ENCODE peak calls at places on chromosomes 16 and 17, in nine cellular contexts. One of them, this sample, is unnamed.

GRCh38 chr16:87435399-87436224 is 43.5 kb downstream of the MAP1LC3B start:
- DNase-seq in H9: no peak
- DNase-seq in progenitor cell of endocrine pancreas: no peak
- DNase-seq in cardiac muscle cell: peak
- DNase-seq in fibroblast of lung: peak
- DNase-seq in AG04450: peak
- DNase-seq in A673: peak
- DNase-seq in choroid plexus epithelial cell: peak
- DNase-seq in A549: no peak
- DNase-seq in this sample: no peak

GRCh38 chr16:80623376-80623775 is 82.6 kb downstream of the DYNLRB2 start:
- DNase-seq in cardiac muscle cell: peak
- DNase-seq in fibroblast of lung: peak
- DNase-seq in A549: no peak
- DNase-seq in choroid plexus epithelial cell: peak
- DNase-seq in progenitor cell of endocrine pancreas: no peak
- DNase-seq in H9: no peak
- DNase-seq in A673: no peak
- DNase-seq in AG04450: peak
- DNase-seq in this sample: no peak

GRCh38 chr17:7956208-7956965 is 24.4 kb downstream of the CNTROB start:
- DNase-seq in AG04450: no peak
- DNase-seq in fibroblast of lung: peak
- DNase-seq in A673: no peak
- DNase-seq in H9: no peak
- DNase-seq in choroid plexus epithelial cell: peak
- DNase-seq in progenitor cell of endocrine pancreas: no peak
- DNase-seq in cardiac muscle cell: peak
- DNase-seq in A549: no peak
- DNase-seq in this sample: no peak

GRCh38 chr16:87582221-87582965 is 19.9 kb upstream of the JPH3 start:
- DNase-seq in fibroblast of lung: peak
- DNase-seq in A673: no peak
- DNase-seq in cardiac muscle cell: peak
- DNase-seq in choroid plexus epithelial cell: peak
- DNase-seq in AG04450: no peak
- DNase-seq in A549: no peak
- DNase-seq in progenitor cell of endocrine pancreas: no peak
- DNase-seq in H9: no peak
- DNase-seq in this sample: no peak

GRCh38 chr17:11244781-11245180 is 3.8 kb downstream of the SHISA6 start:
- DNase-seq in choroid plexus epithelial cell: no peak
- DNase-seq in A549: no peak
- DNase-seq in AG04450: no peak
- DNase-seq in fibroblast of lung: no peak
- DNase-seq in cardiac muscle cell: no peak
- DNase-seq in H9: no peak
- DNase-seq in A673: no peak
- DNase-seq in progenitor cell of endocrine pancreas: no peak
- DNase-seq in this sample: no peak

GRCh38 chr17:74016504-74016903 is 187.0 kb upstream of the RPL38 start:
- DNase-seq in choroid plexus epithelial cell: no peak
- DNase-seq in A549: no peak
- DNase-seq in cardiac muscle cell: no peak
- DNase-seq in fibroblast of lung: no peak
- DNase-seq in H9: no peak
- DNase-seq in AG04450: no peak
- DNase-seq in progenitor cell of endocrine pancreas: no peak
- DNase-seq in A673: no peak
- DNase-seq in this sample: no peak

GRCh38 chr17:66948061-66948750 is 16.3 kb upstream of the CACNG4 start:
- DNase-seq in A549: no peak
- DNase-seq in H9: no peak
- DNase-seq in AG04450: no peak
- DNase-seq in A673: no peak
- DNase-seq in choroid plexus epithelial cell: no peak
- DNase-seq in cardiac muscle cell: no peak
- DNase-seq in progenitor cell of endocrine pancreas: no peak
- DNase-seq in fibroblast of lung: no peak
- DNase-seq in this sample: no peak

GRCh38 chr17:79976451-79976850 is 59.2 kb downstream of the TBC1D16 start:
- DNase-seq in AG04450: no peak
- DNase-seq in cardiac muscle cell: no peak
- DNase-seq in H9: peak
- DNase-seq in A673: no peak
- DNase-seq in choroid plexus epithelial cell: no peak
- DNase-seq in A549: no peak
- DNase-seq in progenitor cell of endocrine pancreas: no peak
- DNase-seq in fibroblast of lung: no peak
- DNase-seq in this sample: no peak

GRCh38 chr16:28139530-28139929 is 72.2 kb downstream of the XPO6 start:
- DNase-seq in cardiac muscle cell: no peak
- DNase-seq in A673: no peak
- DNase-seq in choroid plexus epithelial cell: no peak
- DNase-seq in progenitor cell of endocrine pancreas: no peak
- DNase-seq in AG04450: no peak
- DNase-seq in A549: no peak
- DNase-seq in H9: no peak
- DNase-seq in fibroblast of lung: no peak
- DNase-seq in this sample: no peak

GRCh38 chr16:71927383-71927782 is 32.1 kb downstream of the IST1 start:
- DNase-seq in fibroblast of lung: peak
- DNase-seq in progenitor cell of endocrine pancreas: no peak
- DNase-seq in AG04450: peak
- DNase-seq in A673: peak
- DNase-seq in cardiac muscle cell: peak
- DNase-seq in H9: no peak
- DNase-seq in A549: peak
- DNase-seq in choroid plexus epithelial cell: peak
- DNase-seq in this sample: no peak

GRCh38 chr17:29710891-29711418 is 88.2 kb upstream of the CORO6 start:
- DNase-seq in A549: peak
- DNase-seq in cardiac muscle cell: peak
- DNase-seq in AG04450: no peak
- DNase-seq in fibroblast of lung: peak
- DNase-seq in choroid plexus epithelial cell: peak
- DNase-seq in progenitor cell of endocrine pancreas: no peak
- DNase-seq in A673: peak
- DNase-seq in H9: no peak
- DNase-seq in this sample: no peak

GRCh38 chr17:81094744-81095607 is 60.0 kb downstream of the BAIAP2 start:
- DNase-seq in cardiac muscle cell: peak
- DNase-seq in progenitor cell of endocrine pancreas: peak
- DNase-seq in fibroblast of lung: peak
- DNase-seq in choroid plexus epithelial cell: peak
- DNase-seq in AG04450: peak
- DNase-seq in A673: peak
- DNase-seq in A549: peak
- DNase-seq in H9: peak
- DNase-seq in this sample: peak
- TF ChIP-seq CTCF in cardiac muscle cell: no peak
- TF ChIP-seq CTCF in progenitor cell of endocrine pancreas: peak
- TF ChIP-seq CTCF in fibroblast of lung: peak
- TF ChIP-seq CTCF in choroid plexus epithelial cell: peak
- TF ChIP-seq CTCF in AG04450: no peak
- TF ChIP-seq CTCF in A673: no peak
- TF ChIP-seq CTCF in A549: no peak
- TF ChIP-seq CTCF in H9: peak
- TF ChIP-seq CTCF in this sample: no peak

GRCh38 chr17:44844390-44844830 is 3.3 kb upstream of the HIGD1B start:
- DNase-seq in H9: no peak
- DNase-seq in cardiac muscle cell: peak
- DNase-seq in choroid plexus epithelial cell: peak
- DNase-seq in AG04450: no peak
- DNase-seq in A549: no peak
- DNase-seq in fibroblast of lung: no peak
- DNase-seq in progenitor cell of endocrine pancreas: no peak
- DNase-seq in A673: no peak
- DNase-seq in this sample: no peak
- TF ChIP-seq CTCF in H9: peak
- TF ChIP-seq CTCF in cardiac muscle cell: peak
- TF ChIP-seq CTCF in choroid plexus epithelial cell: peak
- TF ChIP-seq CTCF in AG04450: peak
- TF ChIP-seq CTCF in A549: no peak
- TF ChIP-seq CTCF in fibroblast of lung: no peak
- TF ChIP-seq CTCF in progenitor cell of endocrine pancreas: no peak
- TF ChIP-seq CTCF in A673: no peak
- TF ChIP-seq CTCF in this sample: no peak

GRCh38 chr17:68349157-68349556 is 57.9 kb downstream of the ARSG start:
- DNase-seq in A673: no peak
- DNase-seq in A549: no peak
- DNase-seq in AG04450: no peak
- DNase-seq in choroid plexus epithelial cell: no peak
- DNase-seq in cardiac muscle cell: no peak
- DNase-seq in fibroblast of lung: no peak
- DNase-seq in H9: no peak
- DNase-seq in progenitor cell of endocrine pancreas: no peak
- DNase-seq in this sample: no peak

GRCh38 chr17:68353121-68353521 is 61.8 kb downstream of the ARSG start:
- DNase-seq in choroid plexus epithelial cell: peak
- DNase-seq in AG04450: no peak
- DNase-seq in A673: no peak
- DNase-seq in fibroblast of lung: no peak
- DNase-seq in progenitor cell of endocrine pancreas: no peak
- DNase-seq in A549: no peak
- DNase-seq in cardiac muscle cell: peak
- DNase-seq in H9: no peak
- DNase-seq in this sample: no peak

GRCh38 chr17:68355093-68355492 is 63.8 kb downstream of the ARSG start:
- DNase-seq in fibroblast of lung: peak
- DNase-seq in progenitor cell of endocrine pancreas: no peak
- DNase-seq in cardiac muscle cell: peak
- DNase-seq in A673: no peak
- DNase-seq in choroid plexus epithelial cell: peak
- DNase-seq in AG04450: no peak
- DNase-seq in A549: peak
- DNase-seq in H9: no peak
- DNase-seq in this sample: no peak

GRCh38 chr17:68352041-68352440 is 60.7 kb downstream of the ARSG start:
- DNase-seq in H9: no peak
- DNase-seq in A673: no peak
- DNase-seq in cardiac muscle cell: no peak
- DNase-seq in choroid plexus epithelial cell: peak
- DNase-seq in AG04450: no peak
- DNase-seq in A549: no peak
- DNase-seq in fibroblast of lung: no peak
- DNase-seq in progenitor cell of endocrine pancreas: no peak
- DNase-seq in this sample: no peak

DNA sequence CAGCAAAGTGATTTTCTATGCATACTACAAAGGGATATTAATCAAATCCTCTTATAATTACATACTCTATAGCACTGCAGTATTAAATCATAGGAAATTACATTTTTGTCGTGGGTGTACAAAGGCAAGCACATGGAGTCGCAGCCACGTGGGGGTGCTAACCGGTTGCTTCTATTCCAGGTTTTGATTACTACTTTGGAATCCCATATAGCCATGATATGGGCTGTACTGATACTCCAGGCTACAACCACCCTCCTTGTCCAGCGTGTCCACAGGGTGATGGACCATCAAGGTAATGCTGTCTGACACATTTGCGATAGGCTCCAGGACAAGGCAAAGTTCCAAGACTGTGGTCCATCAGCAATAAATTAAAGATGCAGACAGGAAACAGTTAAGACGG is 60.1 kb downstream of the ARSG start:
- DNase-seq in H9: no peak
- DNase-seq in choroid plexus epithelial cell: peak
- DNase-seq in fibroblast of lung: peak
- DNase-seq in progenitor cell of endocrine pancreas: no peak
- DNase-seq in cardiac muscle cell: peak
- DNase-seq in A673: peak
- DNase-seq in AG04450: no peak
- DNase-seq in A549: peak
- DNase-seq in this sample: no peak
- TF ChIP-seq CTCF in H9: no peak
- TF ChIP-seq CTCF in choroid plexus epithelial cell: peak
- TF ChIP-seq CTCF in fibroblast of lung: no peak
- TF ChIP-seq CTCF in progenitor cell of endocrine pancreas: no peak
- TF ChIP-seq CTCF in cardiac muscle cell: peak
- TF ChIP-seq CTCF in A673: peak
- TF ChIP-seq CTCF in AG04450: no peak
- TF ChIP-seq CTCF in A549: peak
- TF ChIP-seq CTCF in this sample: no peak

DNA sequence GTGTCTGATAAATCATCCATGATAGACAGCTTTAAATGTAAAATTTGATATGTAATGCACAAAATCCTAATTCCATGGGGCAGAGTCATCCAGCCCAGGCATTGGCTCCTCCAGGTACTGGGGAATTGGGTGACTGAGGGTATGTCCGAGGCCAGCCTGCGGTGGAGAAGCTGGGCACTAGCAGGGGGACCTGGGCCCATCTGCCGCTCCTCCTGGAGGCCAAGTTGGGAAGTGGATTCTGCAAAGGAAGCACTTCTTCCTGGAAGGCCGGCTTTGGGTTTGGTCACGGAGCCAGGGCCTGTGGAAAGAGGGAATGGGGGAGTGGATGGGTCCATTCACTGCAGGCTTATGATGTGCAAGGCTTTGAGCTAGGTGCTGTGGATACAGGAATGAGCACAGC is 85.8 kb downstream of the GNAO1 start:
- DNase-seq in fibroblast of lung: no peak
- DNase-seq in cardiac muscle cell: no peak
- DNase-seq in choroid plexus epithelial cell: no peak
- DNase-seq in AG04450: no peak
- DNase-seq in progenitor cell of endocrine pancreas: no peak
- DNase-seq in H9: peak
- DNase-seq in A673: no peak
- DNase-seq in A549: peak
- DNase-seq in this sample: no peak
- TF ChIP-seq CTCF in fibroblast of lung: no peak
- TF ChIP-seq CTCF in cardiac muscle cell: peak
- TF ChIP-seq CTCF in choroid plexus epithelial cell: peak
- TF ChIP-seq CTCF in AG04450: peak
- TF ChIP-seq CTCF in progenitor cell of endocrine pancreas: peak
- TF ChIP-seq CTCF in H9: peak
- TF ChIP-seq CTCF in A673: peak
- TF ChIP-seq CTCF in A549: no peak
- TF ChIP-seq CTCF in this sample: no peak